ENCODE peak calls at places on chromosomes 4 and X, in nine cellular contexts. One of them, this sample, is unnamed.

GRCh38 chr4:9704551-9705332 is 76.7 kb upstream of the DRD5 start:
- DNase-seq in IMR-90: no peak
- DNase-seq in lower leg skin: no peak
- DNase-seq in SK-N-DZ: no peak
- DNase-seq in substantia nigra: no peak
- DNase-seq in AG09319: no peak
- DNase-seq in T-helper 1 cell: no peak
- DNase-seq in ovary: no peak
- DNase-seq in activated naive CD4-positive, alpha-beta T cell: no peak
- DNase-seq in this sample: no peak

GRCh38 chr4:22338806-22339205 is 177.1 kb downstream of the ADGRA3 start:
- DNase-seq in substantia nigra: no peak
- DNase-seq in T-helper 1 cell: no peak
- DNase-seq in SK-N-DZ: no peak
- DNase-seq in lower leg skin: no peak
- DNase-seq in ovary: no peak
- DNase-seq in activated naive CD4-positive, alpha-beta T cell: no peak
- DNase-seq in IMR-90: no peak
- DNase-seq in AG09319: no peak
- DNase-seq in this sample: no peak

GRCh38 chr4:151468715-151469696 is 60.0 kb downstream of the FHIP1A start:
- DNase-seq in AG09319: no peak
- DNase-seq in activated naive CD4-positive, alpha-beta T cell: no peak
- DNase-seq in substantia nigra: no peak
- DNase-seq in T-helper 1 cell: no peak
- DNase-seq in ovary: no peak
- DNase-seq in IMR-90: no peak
- DNase-seq in SK-N-DZ: no peak
- DNase-seq in lower leg skin: no peak
- DNase-seq in this sample: no peak

GRCh38 chr4:109414938-109415337 is 18.7 kb upstream of the SEC24B start:
- DNase-seq in IMR-90: peak; percentile 54
- DNase-seq in T-helper 1 cell: no peak
- DNase-seq in substantia nigra: no peak
- DNase-seq in activated naive CD4-positive, alpha-beta T cell: no peak
- DNase-seq in AG09319: no peak
- DNase-seq in lower leg skin: no peak
- DNase-seq in ovary: no peak
- DNase-seq in SK-N-DZ: no peak
- DNase-seq in this sample: no peak

GRCh38 chrX:1248381-1249061 is 20.1 kb upstream of the CSF2RA start:
- DNase-seq in activated naive CD4-positive, alpha-beta T cell: no peak
- DNase-seq in AG09319: no peak
- DNase-seq in SK-N-DZ: no peak
- DNase-seq in IMR-90: no peak
- DNase-seq in lower leg skin: no peak
- DNase-seq in T-helper 1 cell: no peak
- DNase-seq in substantia nigra: no peak
- DNase-seq in ovary: no peak
- DNase-seq in this sample: no peak

GRCh38 chr4:627751-628150 is 2.4 kb downstream of the PDE6B start:
- DNase-seq in IMR-90: no peak
- DNase-seq in lower leg skin: peak; percentile 75
- DNase-seq in ovary: no peak
- DNase-seq in activated naive CD4-positive, alpha-beta T cell: no peak
- DNase-seq in T-helper 1 cell: no peak
- DNase-seq in SK-N-DZ: no peak
- DNase-seq in substantia nigra: no peak
- DNase-seq in AG09319: no peak
- DNase-seq in this sample: no peak

GRCh38 chrX:43693602-43694406 is 37.7 kb downstream of the MAOA start:
- DNase-seq in SK-N-DZ: no peak
- DNase-seq in ovary: no peak
- DNase-seq in IMR-90: no peak
- DNase-seq in lower leg skin: no peak
- DNase-seq in T-helper 1 cell: no peak
- DNase-seq in substantia nigra: no peak
- DNase-seq in activated naive CD4-positive, alpha-beta T cell: no peak
- DNase-seq in AG09319: no peak
- DNase-seq in this sample: no peak

GRCh38 chr4:67714955-67715354 is 14.0 kb upstream of the UBA6 start:
- DNase-seq in T-helper 1 cell: no peak
- DNase-seq in ovary: no peak
- DNase-seq in SK-N-DZ: no peak
- DNase-seq in IMR-90: no peak
- DNase-seq in activated naive CD4-positive, alpha-beta T cell: no peak
- DNase-seq in lower leg skin: no peak
- DNase-seq in AG09319: no peak
- DNase-seq in substantia nigra: no peak
- DNase-seq in this sample: no peak

GRCh38 chrX:150482537-150483217 is 85.7 kb upstream of the MTM1 start:
- DNase-seq in IMR-90: peak; percentile 85
- DNase-seq in ovary: no peak
- DNase-seq in substantia nigra: no peak
- DNase-seq in lower leg skin: no peak
- DNase-seq in T-helper 1 cell: no peak
- DNase-seq in activated naive CD4-positive, alpha-beta T cell: no peak
- DNase-seq in SK-N-DZ: no peak
- DNase-seq in AG09319: no peak
- DNase-seq in this sample: no peak

GRCh38 chr4:56681158-56681848 is at the start of gene HOPX:
- DNase-seq in activated naive CD4-positive, alpha-beta T cell: peak; percentile 2
- DNase-seq in IMR-90: no peak
- DNase-seq in AG09319: no peak
- DNase-seq in substantia nigra: no peak
- DNase-seq in ovary: peak; percentile 39
- DNase-seq in lower leg skin: peak; percentile 88
- DNase-seq in T-helper 1 cell: no peak
- DNase-seq in SK-N-DZ: no peak
- DNase-seq in this sample: peak; percentile 15

GRCh38 chr4:83197555-83198235 is 83.2 kb upstream of the PLAC8 start:
- DNase-seq in AG09319: no peak
- DNase-seq in IMR-90: no peak
- DNase-seq in lower leg skin: no peak
- DNase-seq in T-helper 1 cell: no peak
- DNase-seq in substantia nigra: no peak
- DNase-seq in ovary: no peak
- DNase-seq in SK-N-DZ: no peak
- DNase-seq in activated naive CD4-positive, alpha-beta T cell: no peak
- DNase-seq in this sample: peak; percentile 86

GRCh38 chr4:17232575-17233253 is 279.2 kb downstream of the QDPR start:
- DNase-seq in lower leg skin: no peak
- DNase-seq in SK-N-DZ: peak; percentile 2
- DNase-seq in activated naive CD4-positive, alpha-beta T cell: no peak
- DNase-seq in substantia nigra: no peak
- DNase-seq in T-helper 1 cell: no peak
- DNase-seq in AG09319: peak; percentile 29
- DNase-seq in ovary: peak; percentile 38
- DNase-seq in IMR-90: peak; percentile 84
- DNase-seq in this sample: no peak

GRCh38 chr4:78776729-78777555 is 792 bp downstream of the BMP2K start:
- DNase-seq in AG09319: no peak
- DNase-seq in SK-N-DZ: peak; percentile 50
- DNase-seq in substantia nigra: peak; percentile 34
- DNase-seq in activated naive CD4-positive, alpha-beta T cell: peak; percentile 18
- DNase-seq in ovary: no peak
- DNase-seq in T-helper 1 cell: peak; percentile 26
- DNase-seq in IMR-90: peak; percentile 71
- DNase-seq in lower leg skin: peak; percentile 88
- DNase-seq in this sample: peak; percentile 60

GRCh38 chr4:151192556-151193235 is 84.3 kb upstream of the PRSS48 start:
- DNase-seq in AG09319: no peak
- DNase-seq in lower leg skin: no peak
- DNase-seq in SK-N-DZ: no peak
- DNase-seq in IMR-90: peak; percentile 19
- DNase-seq in T-helper 1 cell: no peak
- DNase-seq in substantia nigra: no peak
- DNase-seq in activated naive CD4-positive, alpha-beta T cell: no peak
- DNase-seq in ovary: no peak
- DNase-seq in this sample: no peak

GRCh38 chr4:75637176-75637575 is 6.8 kb upstream of the CDKL2 start:
- DNase-seq in substantia nigra: no peak
- DNase-seq in lower leg skin: no peak
- DNase-seq in T-helper 1 cell: no peak
- DNase-seq in AG09319: no peak
- DNase-seq in IMR-90: peak; percentile 59
- DNase-seq in ovary: peak; percentile 53
- DNase-seq in activated naive CD4-positive, alpha-beta T cell: no peak
- DNase-seq in SK-N-DZ: no peak
- DNase-seq in this sample: no peak

GRCh38 chr4:92255920-92256244 is 47.9 kb upstream of the GRID2 start:
- DNase-seq in AG09319: no peak
- DNase-seq in lower leg skin: no peak
- DNase-seq in substantia nigra: no peak
- DNase-seq in activated naive CD4-positive, alpha-beta T cell: no peak
- DNase-seq in T-helper 1 cell: no peak
- DNase-seq in ovary: no peak
- DNase-seq in SK-N-DZ: no peak
- DNase-seq in IMR-90: no peak
- DNase-seq in this sample: no peak

GRCh38 chrX:10138726-10139125 is 18.0 kb upstream of the CLCN4 start:
- DNase-seq in ovary: no peak
- DNase-seq in activated naive CD4-positive, alpha-beta T cell: no peak
- DNase-seq in substantia nigra: no peak
- DNase-seq in AG09319: no peak
- DNase-seq in T-helper 1 cell: no peak
- DNase-seq in lower leg skin: no peak
- DNase-seq in IMR-90: no peak
- DNase-seq in SK-N-DZ: no peak
- DNase-seq in this sample: no peak

GRCh38 chrX:10821293-10821692 is 200.9 kb upstream of the MID1 start:
- DNase-seq in SK-N-DZ: no peak
- DNase-seq in activated naive CD4-positive, alpha-beta T cell: no peak
- DNase-seq in IMR-90: no peak
- DNase-seq in substantia nigra: no peak
- DNase-seq in AG09319: no peak
- DNase-seq in lower leg skin: no peak
- DNase-seq in T-helper 1 cell: no peak
- DNase-seq in ovary: no peak
- DNase-seq in this sample: no peak

GRCh38 chrX:139600105-139600504 is 69.6 kb downstream of the F9 start:
- DNase-seq in substantia nigra: no peak
- DNase-seq in lower leg skin: no peak
- DNase-seq in activated naive CD4-positive, alpha-beta T cell: no peak
- DNase-seq in T-helper 1 cell: no peak
- DNase-seq in IMR-90: no peak
- DNase-seq in SK-N-DZ: no peak
- DNase-seq in ovary: no peak
- DNase-seq in AG09319: no peak
- DNase-seq in this sample: no peak

GRCh38 chr4:155653052-155653451 is 13.6 kb upstream of the GUCY1A1 start:
- DNase-seq in SK-N-DZ: peak; percentile 86
- DNase-seq in activated naive CD4-positive, alpha-beta T cell: no peak
- DNase-seq in T-helper 1 cell: no peak
- DNase-seq in substantia nigra: no peak
- DNase-seq in AG09319: no peak
- DNase-seq in IMR-90: no peak
- DNase-seq in lower leg skin: no peak
- DNase-seq in ovary: no peak
- DNase-seq in this sample: no peak

GRCh38 chr4:92387459-92388069 is 83.8 kb downstream of the GRID2 start:
- DNase-seq in ovary: no peak
- DNase-seq in activated naive CD4-positive, alpha-beta T cell: no peak
- DNase-seq in substantia nigra: no peak
- DNase-seq in SK-N-DZ: peak; percentile 56
- DNase-seq in lower leg skin: no peak
- DNase-seq in AG09319: peak; percentile 1
- DNase-seq in T-helper 1 cell: no peak
- DNase-seq in IMR-90: peak; percentile 53
- DNase-seq in this sample: peak; percentile 7

GRCh38 chr4:124509151-124509550 is 203.4 kb downstream of the ANKRD50 start:
- DNase-seq in substantia nigra: no peak
- DNase-seq in activated naive CD4-positive, alpha-beta T cell: no peak
- DNase-seq in IMR-90: no peak
- DNase-seq in AG09319: no peak
- DNase-seq in T-helper 1 cell: no peak
- DNase-seq in SK-N-DZ: no peak
- DNase-seq in lower leg skin: no peak
- DNase-seq in ovary: no peak
- DNase-seq in this sample: no peak

GRCh38 chr4:2103843-2104547 is 44.9 kb downstream of the NAT8L start:
- DNase-seq in T-helper 1 cell: no peak
- DNase-seq in ovary: no peak
- DNase-seq in substantia nigra: no peak
- DNase-seq in SK-N-DZ: no peak
- DNase-seq in activated naive CD4-positive, alpha-beta T cell: no peak
- DNase-seq in lower leg skin: no peak
- DNase-seq in AG09319: no peak
- DNase-seq in IMR-90: no peak
- DNase-seq in this sample: peak; percentile 15

GRCh38 chr4:84691170-84691691 is 108.3 kb downstream of the CDS1 start:
- DNase-seq in lower leg skin: no peak
- DNase-seq in SK-N-DZ: no peak
- DNase-seq in T-helper 1 cell: no peak
- DNase-seq in activated naive CD4-positive, alpha-beta T cell: no peak
- DNase-seq in AG09319: peak; percentile 61
- DNase-seq in IMR-90: peak; percentile 94
- DNase-seq in substantia nigra: no peak
- DNase-seq in ovary: no peak
- DNase-seq in this sample: peak; percentile 45

GRCh38 chrX:103817502-103817901 is 14.6 kb downstream of the RAB9B start:
- DNase-seq in lower leg skin: no peak
- DNase-seq in ovary: no peak
- DNase-seq in T-helper 1 cell: peak; percentile 22
- DNase-seq in IMR-90: peak; percentile 42
- DNase-seq in activated naive CD4-positive, alpha-beta T cell: no peak
- DNase-seq in AG09319: peak; percentile 2
- DNase-seq in substantia nigra: no peak
- DNase-seq in SK-N-DZ: peak; percentile 66
- DNase-seq in this sample: peak; percentile 70

GRCh38 chr4:148935179-148935578 is 493.0 kb upstream of the NR3C2 start:
- DNase-seq in IMR-90: no peak
- DNase-seq in SK-N-DZ: no peak
- DNase-seq in T-helper 1 cell: no peak
- DNase-seq in AG09319: no peak
- DNase-seq in activated naive CD4-positive, alpha-beta T cell: no peak
- DNase-seq in lower leg skin: no peak
- DNase-seq in substantia nigra: no peak
- DNase-seq in ovary: no peak
- DNase-seq in this sample: no peak

GRCh38 chrX:41033299-41033698 is 51.9 kb upstream of the USP9X start:
- DNase-seq in substantia nigra: no peak
- DNase-seq in T-helper 1 cell: no peak
- DNase-seq in AG09319: no peak
- DNase-seq in lower leg skin: no peak
- DNase-seq in SK-N-DZ: no peak
- DNase-seq in ovary: no peak
- DNase-seq in activated naive CD4-positive, alpha-beta T cell: no peak
- DNase-seq in IMR-90: no peak
- DNase-seq in this sample: no peak

GRCh38 chrX:73851014-73852009 is 288.3 kb downstream of the CHIC1 start:
- DNase-seq in T-helper 1 cell: no peak
- DNase-seq in ovary: peak; percentile 89
- DNase-seq in SK-N-DZ: peak; percentile 93
- DNase-seq in AG09319: peak; percentile 90
- DNase-seq in substantia nigra: peak; percentile 72
- DNase-seq in activated naive CD4-positive, alpha-beta T cell: peak; percentile 37
- DNase-seq in IMR-90: peak; percentile 96
- DNase-seq in lower leg skin: peak; percentile 97
- DNase-seq in this sample: no peak

GRCh38 chr4:182277402-182277801 is 34.2 kb downstream of the TENM3 start:
- DNase-seq in SK-N-DZ: no peak
- DNase-seq in activated naive CD4-positive, alpha-beta T cell: no peak
- DNase-seq in substantia nigra: no peak
- DNase-seq in AG09319: no peak
- DNase-seq in ovary: no peak
- DNase-seq in IMR-90: peak; percentile 68
- DNase-seq in T-helper 1 cell: no peak
- DNase-seq in lower leg skin: no peak
- DNase-seq in this sample: no peak

GRCh38 chr4:7424553-7425111 is 10.1 kb downstream of the PSAPL1 start:
- DNase-seq in lower leg skin: peak; percentile 74
- DNase-seq in substantia nigra: no peak
- DNase-seq in activated naive CD4-positive, alpha-beta T cell: no peak
- DNase-seq in ovary: peak; percentile 26
- DNase-seq in IMR-90: no peak
- DNase-seq in T-helper 1 cell: no peak
- DNase-seq in SK-N-DZ: no peak
- DNase-seq in AG09319: no peak
- DNase-seq in this sample: no peak

GRCh38 chr4:38177792-38178665 is 217.8 kb downstream of the PTTG2 start:
- DNase-seq in IMR-90: no peak
- DNase-seq in SK-N-DZ: no peak
- DNase-seq in ovary: peak; percentile 81
- DNase-seq in lower leg skin: peak; percentile 94
- DNase-seq in T-helper 1 cell: peak; percentile 22
- DNase-seq in AG09319: no peak
- DNase-seq in activated naive CD4-positive, alpha-beta T cell: peak; percentile 5
- DNase-seq in substantia nigra: no peak
- DNase-seq in this sample: peak; percentile 88

This sample was measured in RPMI8226.